ENCODE peak calls at places on chromosomes 1 and 21, in four cellular contexts. O, M, J and S are unnamed samples.

GRCh38 chr21:42490735-42491134 is 5.3 kb downstream of the RSPH1 start:
- DNase-seq in O (no peak), M (no peak), J (no peak), S (no peak)

GRCh38 chr1:109930252-109930993 is 19.8 kb downstream of the CSF1 start:
- DNase-seq in O (no peak), M (no peak), J (no peak), S (no peak)

GRCh38 chr1:232239557-232240468 is 390.1 kb downstream of the SIPA1L2 start:
- DNase-seq in O (no peak), M (no peak), J (no peak), S (no peak)

GRCh38 chr1:243394610-243395490 is 139.0 kb downstream of the SDCCAG8 start:
- DNase-seq in O (no peak), M (no peak), J (no peak), S (no peak)

GRCh38 chr1:162756523-162756922 is 34.0 kb upstream of the HSD17B7 start:
- DNase-seq in O (no peak), M (peak), J (no peak), S (peak)

GRCh38 chr1:183080406-183080805 is 57.2 kb downstream of the LAMC1 start:
- DNase-seq in O (no peak), M (no peak), J (no peak), S (peak)

GRCh38 chr1:232509570-232509969 is 120.4 kb downstream of the SIPA1L2 start:
- DNase-seq in O (no peak), M (no peak), J (no peak), S (peak)

GRCh38 chr1:76075877-76076276 is 1.3 kb downstream of the ST6GALNAC3 start:
- DNase-seq in O (no peak), M (no peak), J (peak), S (no peak)

GRCh38 chr1:78472251-78472620 is 18.5 kb upstream of the PTGFR start:
- DNase-seq in O (no peak), M (no peak), J (no peak), S (no peak)

GRCh38 chr1:228100822-228101613 is 2.1 kb downstream of the C1orf35 start:
- DNase-seq in O (peak), M (no peak), J (no peak), S (no peak)

GRCh38 chr1:74480068-74480467 is 32.3 kb downstream of the LRRC53 start:
- DNase-seq in O (no peak), M (no peak), J (no peak), S (no peak)

GRCh38 chr1:62227496-62227895 is 32.8 kb downstream of the L1TD1 start:
- DNase-seq in O (no peak), M (no peak), J (no peak), S (no peak)

GRCh38 chr1:119974013-119974412 is 77.7 kb upstream of the ADAM30 start:
- DNase-seq in O (no peak), M (no peak), J (no peak), S (no peak)

GRCh38 chr1:86987446-86987845 is 73.0 kb downstream of the HS2ST1 start:
- DNase-seq in O (no peak), M (no peak), J (no peak), S (no peak)

GRCh38 chr1:117662667-117663066 is 56.8 kb downstream of the TENT5C start:
- DNase-seq in O (no peak), M (no peak), J (no peak), S (no peak)

GRCh38 chr1:23824711-23825075 is 536 bp downstream of the HMGCL start:
- DNase-seq in O (no peak), M (no peak), J (no peak), S (peak)

GRCh38 chr1:53303651-53304515 is 24.0 kb downstream of the LRP8 start:
- DNase-seq in O (no peak), M (no peak), J (no peak), S (no peak)

GRCh38 chr1:27520651-27521050 is 30.7 kb upstream of the WASF2 start:
- DNase-seq in O (peak), M (no peak), J (no peak), S (no peak)

GRCh38 chr1:203202431-203203245 is 16.1 kb upstream of the CHI3L1 start:
- DNase-seq in O (no peak), M (peak), J (no peak), S (peak)

GRCh38 chr1:87760100-87760499 is 431.4 kb downstream of the LMO4 start:
- DNase-seq in O (no peak), M (no peak), J (no peak), S (no peak)

GRCh38 chr1:89261926-89262540 is 10.6 kb downstream of the GBP5 start:
- DNase-seq in O (no peak), M (no peak), J (no peak), S (no peak)

GRCh38 chr1:202648822-202649221 is 61.4 kb downstream of the SYT2 start:
- DNase-seq in O (no peak), M (no peak), J (no peak), S (no peak)

GRCh38 chr1:195520757-195521156 is 1087.5 kb downstream of the KCNT2 start:
- DNase-seq in O (no peak), M (no peak), J (peak), S (no peak)

GRCh38 chr1:78472851-78473496 is 17.8 kb upstream of the PTGFR start:
- DNase-seq in O (no peak), M (no peak), J (no peak), S (no peak)

GRCh38 chr1:3060601-3061551 is 8.1 kb upstream of the PRDM16 start:
- DNase-seq in O (peak), M (no peak), J (no peak), S (no peak)

DNA sequence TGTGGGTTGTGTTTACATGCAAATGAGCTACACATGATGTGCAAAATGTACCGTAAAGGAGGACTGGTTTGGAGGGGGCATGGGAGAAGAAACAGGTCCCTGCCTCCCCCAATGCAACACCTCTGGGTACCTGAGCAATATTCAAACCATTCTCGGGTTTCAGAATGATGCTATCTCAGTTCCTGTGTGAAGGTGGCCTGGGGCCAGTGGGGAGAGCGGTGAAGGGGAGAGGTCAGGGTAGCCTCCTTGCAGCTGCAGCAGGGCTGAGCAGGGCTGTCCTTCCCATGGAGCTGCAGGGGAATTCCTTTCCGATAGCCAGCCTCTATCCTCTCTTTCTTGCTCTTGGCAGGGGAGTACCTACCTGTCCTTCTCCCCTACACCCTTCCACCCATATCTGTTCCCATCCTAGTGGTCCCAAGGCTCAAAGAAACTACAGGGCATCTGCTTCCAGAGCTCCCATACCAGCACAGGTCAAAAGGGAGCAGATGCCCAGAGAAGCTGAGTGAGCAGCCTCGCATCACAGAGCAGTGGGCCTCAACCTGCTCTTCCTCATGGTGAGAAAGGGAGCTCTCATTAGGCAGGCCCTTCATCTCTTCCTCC is 11.9 kb downstream of the MEF2D start:
- DNase-seq in O (no peak), M (no peak), J (peak), S (no peak)
- H3K4me3 ChIP-seq in O (no peak), M (no peak), J (peak), S (no peak)

GRCh38 chr1:108816049-108816882 is 40.6 kb downstream of the AKNAD1 start:
- DNase-seq in O (no peak), M (peak), J (no peak), S (peak)

GRCh38 chr1:108817016-108817415 is 39.9 kb downstream of the AKNAD1 start:
- DNase-seq in O (no peak), M (peak), J (peak), S (peak)

GRCh38 chr1:108819878-108820277 is 37.0 kb downstream of the AKNAD1 start:
- DNase-seq in O (no peak), M (no peak), J (no peak), S (peak)

GRCh38 chr1:108815566-108815965 is 41.3 kb downstream of the AKNAD1 start:
- DNase-seq in O (no peak), M (no peak), J (no peak), S (peak)

DNA sequence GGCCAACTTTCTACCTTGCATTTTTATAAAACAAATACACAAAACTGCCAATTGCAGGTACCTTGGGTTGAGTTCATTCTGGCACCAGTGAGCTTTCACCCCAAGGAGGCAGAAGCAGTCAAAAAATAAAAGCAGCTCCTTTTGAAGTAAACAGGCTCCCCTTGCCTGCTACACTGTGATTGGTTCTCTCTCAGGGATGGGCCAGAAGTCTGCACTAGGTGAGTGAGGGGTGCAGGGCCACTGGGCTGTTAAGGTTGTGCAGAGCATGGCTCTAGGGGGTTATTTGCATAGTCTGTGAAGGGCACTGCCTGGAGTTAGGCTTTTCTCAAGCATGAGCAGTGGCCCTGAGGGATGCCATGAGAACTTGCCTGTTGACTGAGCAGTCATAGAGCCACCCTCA is 39.1 kb downstream of the AKNAD1 start:
- DNase-seq in O (no peak), M (no peak), J (no peak), S (no peak)
- TF ChIP-seq CTCF in O (no peak), M (no peak), J (no peak), S (no peak)

GRCh38 chr1:204493145-204493881 is 1.3 kb downstream of the PIK3C2B start:
- DNase-seq in O (peak), M (no peak), J (no peak), S (peak)

GRCh38 chr1:204495078-204495753 is 611 bp upstream of the PIK3C2B start:
- DNase-seq in O (no peak), M (no peak), J (no peak), S (no peak)

GRCh38 chr1:204491653-204492052 is 3.0 kb downstream of the PIK3C2B start:
- DNase-seq in O (no peak), M (no peak), J (no peak), S (no peak)

GRCh38 chr1:204493882-204494280 is 724 bp downstream of the PIK3C2B start:
- DNase-seq in O (peak), M (no peak), J (peak), S (no peak)

GRCh38 chr1:204494281-204495077 is at the start of gene PIK3C2B:
- DNase-seq in O (peak), M (no peak), J (peak), S (peak)
- H3K4me3 ChIP-seq in O (peak), M (peak), J (peak), S (peak)

DNA sequence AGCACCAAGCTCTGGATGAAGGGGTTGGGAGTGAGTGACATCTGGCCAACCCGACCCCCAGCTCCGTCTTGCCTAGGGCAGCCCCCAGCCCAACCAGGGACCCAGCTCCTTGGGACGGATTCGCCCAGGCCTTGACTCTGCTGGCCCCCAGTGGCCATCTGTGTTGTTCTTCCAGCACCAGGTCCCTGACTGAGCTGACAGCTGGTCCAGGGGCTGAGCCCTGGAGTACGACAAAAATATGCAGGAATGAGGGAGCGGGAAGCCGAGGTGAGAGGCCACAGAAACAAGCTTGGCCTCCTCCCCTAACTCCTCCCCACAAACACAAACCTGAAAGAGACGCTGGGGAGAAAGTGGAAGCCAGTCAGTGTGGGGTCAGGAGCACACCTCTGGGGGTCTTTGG is 55.0 kb upstream of the PAX7 start:
- DNase-seq in O (peak), M (no peak), J (peak), S (no peak)
- TF ChIP-seq CTCF in O (peak), M (peak), J (peak), S (no peak)

DNA sequence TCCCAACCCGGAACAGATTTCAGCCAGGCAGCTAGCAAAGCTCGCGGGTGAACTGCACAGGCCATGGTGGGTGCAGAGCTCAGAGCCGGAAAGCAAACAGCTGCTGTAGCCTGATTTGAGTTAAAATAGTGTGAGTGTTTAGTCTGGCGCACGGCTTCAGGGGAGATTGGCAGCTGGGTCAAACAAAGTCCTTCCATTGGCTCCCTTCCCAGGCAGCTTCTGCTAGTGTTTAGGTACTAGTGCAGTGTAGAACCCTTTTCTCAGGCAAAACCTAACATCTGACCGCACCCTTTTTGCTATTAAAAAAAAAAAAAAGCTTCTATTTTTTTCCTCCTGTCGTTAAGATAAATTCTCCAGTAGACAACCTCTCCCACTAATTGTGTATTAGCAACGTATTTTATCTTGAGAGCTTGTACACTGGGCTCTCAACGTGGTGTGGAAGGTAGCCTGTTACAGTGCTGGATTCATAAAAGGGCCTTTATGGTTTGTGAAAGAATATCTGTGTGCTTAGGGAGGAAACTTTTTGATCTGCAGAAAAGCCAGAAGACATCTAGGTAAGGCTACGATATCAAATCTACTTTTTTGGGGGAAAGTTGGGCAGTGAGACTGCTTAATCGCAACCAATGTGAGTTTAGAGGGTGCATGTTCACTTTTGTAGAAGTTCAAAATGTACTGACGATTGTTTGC is 689.5 kb downstream of the USP25 start:
- DNase-seq in O (no peak), M (peak), J (no peak), S (peak)
- H3K4me3 ChIP-seq in O (no peak), M (no peak), J (no peak), S (peak)

DNA sequence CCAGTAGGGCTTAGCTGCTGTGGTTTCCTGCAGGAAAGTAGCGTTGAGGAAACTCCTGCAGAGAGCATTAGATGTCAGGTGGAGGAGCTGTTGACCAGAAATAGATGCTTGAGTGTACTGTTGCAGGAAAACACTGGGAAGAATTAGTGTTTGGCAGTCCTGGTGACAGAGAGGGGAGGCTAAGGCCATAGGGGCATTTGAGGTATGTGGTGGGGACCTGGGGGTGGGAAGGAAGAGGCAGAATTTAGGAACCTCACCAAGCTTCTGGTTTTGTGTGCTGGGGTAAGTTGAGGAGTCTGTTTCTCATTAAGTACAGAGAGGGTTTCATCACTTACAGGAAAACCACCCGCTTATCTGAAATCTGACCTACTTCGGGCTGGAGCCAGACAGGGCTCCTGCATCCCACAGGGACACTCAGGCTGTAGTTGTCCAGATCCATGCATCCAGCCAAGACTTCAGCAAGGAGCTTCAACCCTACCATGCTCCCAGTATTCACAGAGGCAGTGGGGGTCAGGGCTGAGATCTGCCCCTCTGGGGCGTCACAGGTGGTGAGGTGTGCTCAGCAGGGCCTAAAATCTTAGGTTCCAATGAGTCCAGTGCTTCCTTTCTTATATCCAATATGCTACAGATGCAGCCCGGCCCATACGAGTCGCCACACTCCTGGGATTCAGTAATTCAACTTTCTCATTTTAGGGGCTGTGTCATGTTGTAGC is 15.1 kb downstream of the SH2D2A start:
- DNase-seq in O (no peak), M (peak), J (no peak), S (peak)
- TF ChIP-seq CTCF in O (no peak), M (peak), J (no peak), S (peak)